ENCODE peak calls at places on chromosome 21, in eight cellular contexts. Q, T, I, O, B, Y, E and K are unnamed samples.

GRCh38 chr21:44958471-44959191 is 18.8 kb downstream of the SLX9 start:
- DNase-seq in Q (peak), T (peak), I (peak), O (peak), B (peak), Y (no peak), E (peak), K (no peak)

GRCh38 chr21:44710294-44710665 is 1.1 kb downstream of the TSPEAR start:
- DNase-seq in Q (no peak), T (no peak), I (no peak), O (no peak), B (no peak), Y (no peak), E (no peak), K (no peak)

GRCh38 chr21:31908106-31909031 is 35.5 kb downstream of the HUNK start:
- DNase-seq in Q (peak), T (no peak), I (no peak), O (no peak), B (no peak), Y (peak), E (no peak), K (no peak)

GRCh38 chr21:25670726-25671125 is 31.7 kb downstream of the JAM2 start:
- DNase-seq in Q (no peak), T (no peak), I (peak), O (no peak), B (no peak), Y (no peak), E (peak), K (no peak)

GRCh38 chr21:43316156-43316845 is 110.6 kb downstream of the SIK1 start:
- DNase-seq in Q (no peak), T (no peak), I (no peak), O (no peak), B (no peak), Y (no peak), E (no peak), K (no peak)

GRCh38 chr21:15564907-15565306 is 164.9 kb upstream of the USP25 start:
- DNase-seq in Q (no peak), T (no peak), I (no peak), O (no peak), B (no peak), Y (peak), E (no peak), K (no peak)

GRCh38 chr21:18069875-18070274 is 174.8 kb upstream of the CHODL start:
- DNase-seq in Q (no peak), T (no peak), I (no peak), O (no peak), B (no peak), Y (no peak), E (no peak), K (no peak)

GRCh38 chr21:44582980-44583799 is 2.8 kb upstream of the KRTAP10-5 start:
- DNase-seq in Q (no peak), T (no peak), I (no peak), O (peak), B (no peak), Y (no peak), E (no peak), K (no peak)

GRCh38 chr21:16013570-16013969 is 283.8 kb downstream of the USP25 start:
- DNase-seq in Q (no peak), T (no peak), I (no peak), O (no peak), B (no peak), Y (no peak), E (no peak), K (no peak)

GRCh38 chr21:44989943-44990780 is 50.3 kb downstream of the SLX9 start:
- DNase-seq in Q (no peak), T (no peak), I (no peak), O (no peak), B (no peak), Y (no peak), E (no peak), K (no peak)

DNA sequence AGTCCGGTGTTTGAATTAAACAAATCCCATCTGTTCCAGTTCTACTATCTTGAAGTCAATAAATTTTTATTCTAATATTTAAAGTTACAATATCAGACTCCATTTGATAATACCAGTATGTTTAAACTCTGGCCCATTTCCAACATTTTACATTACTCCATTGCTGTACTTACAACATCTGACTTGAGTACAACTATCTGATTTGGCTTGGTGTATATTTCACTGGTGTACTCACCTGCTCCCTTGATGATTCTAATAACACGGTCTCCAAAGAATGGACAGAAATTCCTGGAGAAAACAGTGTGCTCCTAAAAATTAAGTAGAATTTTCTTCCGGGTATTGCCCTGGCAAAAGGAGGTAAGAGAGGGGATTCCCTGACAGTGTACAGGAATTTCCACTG is 680.5 kb upstream of the ADAMTS5 start:
- DNase-seq in Q (no peak), T (no peak), I (peak), O (no peak), B (no peak), Y (peak), E (peak), K (no peak)
- TF ChIP-seq CTCF in Q (no peak), T (no peak), I (no peak), O (no peak), B (no peak), Y (no peak), E (no peak), K (no peak)

GRCh38 chr21:38236232-38236631 is 20.6 kb upstream of the KCNJ15 start:
- DNase-seq in Q (no peak), T (peak), I (no peak), O (no peak), B (no peak), Y (peak), E (no peak), K (no peak)
- TF ChIP-seq CTCF in Q (no peak), T (peak), I (peak), O (no peak), B (no peak), Y (peak), E (peak), K (no peak)

GRCh38 chr21:33858672-33859372 is 56.8 kb downstream of the ATP5PO start:
- DNase-seq in Q (no peak), T (no peak), I (no peak), O (no peak), B (no peak), Y (no peak), E (no peak), K (no peak)
- TF ChIP-seq CTCF in Q (no peak), T (no peak), I (no peak), O (no peak), B (no peak), Y (no peak), E (no peak), K (no peak)

DNA sequence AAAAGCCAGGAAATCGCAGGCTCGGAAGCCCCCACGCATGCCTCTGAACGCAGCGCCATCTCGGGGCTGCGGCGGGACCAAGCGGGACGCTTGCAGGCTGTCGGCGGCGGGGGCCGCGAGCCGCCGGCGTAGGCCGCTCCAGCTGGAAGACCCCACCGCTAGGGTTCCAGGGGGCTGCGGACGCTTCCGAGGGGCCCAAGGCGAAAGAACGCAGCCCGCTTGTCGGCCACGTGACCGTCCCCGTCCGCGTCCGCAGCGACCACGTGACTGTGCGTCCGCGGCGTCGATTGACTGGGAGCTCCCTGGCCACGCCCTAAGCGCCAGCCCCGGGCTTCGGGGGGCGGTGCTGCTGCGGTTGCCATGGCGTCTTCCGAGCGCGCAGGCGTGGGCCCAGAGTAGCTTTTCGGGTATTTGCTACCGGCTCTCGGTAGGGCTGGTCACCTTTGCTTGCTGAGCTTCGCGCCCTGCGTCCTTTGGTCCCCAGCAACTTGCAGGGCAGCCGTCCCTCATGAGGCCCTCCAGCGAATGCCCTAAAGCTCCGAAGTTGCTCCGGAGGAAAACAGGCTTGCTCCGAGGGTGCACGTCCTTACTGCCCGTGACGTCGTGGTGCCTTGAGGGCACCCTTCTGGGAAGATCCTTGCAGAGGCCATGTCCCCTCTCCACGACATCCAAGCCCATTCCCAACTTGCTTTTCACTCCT is 197.2 kb downstream of the DYRK1A start:
- DNase-seq in Q (peak), T (peak), I (peak), O (peak), B (peak), Y (peak), E (peak), K (peak)
- TF ChIP-seq CTCF in Q (peak), T (peak), I (peak), O (no peak), B (no peak), Y (peak), E (peak), K (peak)

GRCh38 chr21:27362249-27362648 is 395.4 kb upstream of the ADAMTS5 start:
- DNase-seq in Q (no peak), T (no peak), I (peak), O (no peak), B (no peak), Y (peak), E (peak), K (no peak)
- TF ChIP-seq CTCF in Q (no peak), T (peak), I (no peak), O (no peak), B (no peak), Y (peak), E (peak), K (no peak)

GRCh38 chr21:42234464-42235241 is 15.7 kb downstream of the ABCG1 start:
- DNase-seq in Q (peak), T (peak), I (peak), O (peak), B (peak), Y (peak), E (peak), K (peak)

GRCh38 chr21:42232176-42232825 is 13.4 kb downstream of the ABCG1 start:
- DNase-seq in Q (no peak), T (no peak), I (no peak), O (no peak), B (no peak), Y (no peak), E (no peak), K (no peak)

GRCh38 chr21:42234026-42234425 is 15.1 kb downstream of the ABCG1 start:
- DNase-seq in Q (no peak), T (no peak), I (no peak), O (no peak), B (no peak), Y (no peak), E (no peak), K (no peak)

GRCh38 chr21:42231761-42232160 is 12.8 kb downstream of the ABCG1 start:
- DNase-seq in Q (no peak), T (no peak), I (no peak), O (no peak), B (no peak), Y (no peak), E (no peak), K (no peak)

DNA sequence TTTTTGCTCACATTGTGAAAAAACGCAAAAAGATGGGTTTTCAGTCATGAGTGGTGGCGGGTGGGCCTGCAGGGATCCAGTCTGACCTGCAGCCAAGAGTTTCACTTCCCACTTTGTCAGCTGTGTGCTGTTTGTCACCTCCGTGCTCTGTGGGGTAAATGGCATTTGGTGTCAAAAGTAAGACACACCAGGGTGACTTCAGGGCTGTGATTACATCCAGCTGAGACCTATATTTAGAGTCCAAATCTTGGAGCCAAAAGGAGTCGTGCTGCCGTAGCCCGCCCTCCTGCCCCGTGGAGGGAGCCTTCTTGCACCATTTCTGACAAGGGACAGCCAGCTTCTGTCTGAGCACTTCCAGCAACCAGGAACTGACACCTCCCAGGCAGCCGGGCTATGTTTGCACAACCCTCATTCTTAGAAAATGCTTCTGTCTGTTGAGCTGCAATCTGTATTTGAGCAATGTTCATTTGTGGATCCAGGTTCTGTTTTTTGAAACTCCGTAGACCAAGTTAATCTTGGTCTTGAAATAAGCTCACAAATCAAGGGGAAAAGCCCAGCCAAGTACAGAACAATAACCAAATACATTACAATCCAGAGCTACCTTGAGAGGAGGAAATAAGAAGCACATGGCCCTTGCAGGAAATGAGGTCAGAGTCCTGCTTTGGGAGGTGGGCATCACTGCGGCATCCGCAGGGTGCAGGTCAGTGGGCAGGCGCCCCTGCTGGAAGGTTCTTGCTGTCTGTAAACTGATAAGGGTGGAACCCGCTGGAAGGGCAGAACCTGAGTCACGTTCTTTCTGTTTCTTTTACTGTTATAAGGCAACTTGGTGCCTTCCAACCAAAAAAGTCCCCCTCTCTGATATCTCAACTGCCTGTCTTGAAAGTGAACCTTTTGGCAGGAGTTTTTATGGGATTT is 14.4 kb downstream of the ABCG1 start:
- DNase-seq in Q (no peak), T (peak), I (peak), O (peak), B (peak), Y (peak), E (peak), K (peak)
- TF ChIP-seq CTCF in Q (no peak), T (peak), I (no peak), O (no peak), B (no peak), Y (peak), E (peak), K (peak)